ENCODE peak calls at places on chromosomes 11 and 22, in six cellular contexts. U is stimulated activated CD8-positive, alpha-beta memory T cell treated with anti-CD3 and anti-CD28 coated beads, Interleukin-4, amount 100 ng/mL, for 1 hour; I is cardiac fibroblast; B is activated T-cell treated with anti-CD3 and anti-CD28 coated beads for 48 hours; J is NCI-H510A; S is effector CD4-positive, alpha-beta T cell. R is an unnamed sample.

GRCh38 chr11:99015634-99016454 is 4.9 kb upstream of the CNTN5 start:
- DNase-seq in U (no peak), I (peak; percentile 70), B (no peak), J (no peak), S (no peak), R (no peak)

GRCh38 chr11:965206-965775 is 39.6 kb downstream of the AP2A2 start:
- DNase-seq in U (no peak), I (no peak), B (no peak), J (no peak), S (no peak), R (no peak)

GRCh38 chr22:17964647-17965046 is 59.7 kb downstream of the MICAL3 start:
- DNase-seq in U (no peak), I (no peak), B (no peak), J (no peak), S (no peak), R (no peak)

GRCh38 chr22:19876314-19876940 is 21.8 kb upstream of the GNB1L start:
- DNase-seq in U (no peak), I (no peak), B (no peak), J (no peak), S (no peak), R (no peak)

GRCh38 chr11:93704237-93704636 is 37.1 kb downstream of the TAF1D start:
- DNase-seq in U (no peak), I (no peak), B (no peak), J (no peak), S (no peak), R (no peak)

GRCh38 chr11:128593281-128593680 is 5.9 kb upstream of the ETS1 start:
- DNase-seq in U (no peak), I (peak; percentile 23), B (no peak), J (no peak), S (no peak), R (no peak)

GRCh38 chr11:73570415-73571114 is 27.3 kb downstream of the FAM168A start:
- DNase-seq in U (no peak), I (peak; percentile 92), B (no peak), J (peak; percentile 14), S (no peak), R (no peak)

GRCh38 chr22:30855266-30855665 is 113.3 kb downstream of the MORC2 start:
- DNase-seq in U (no peak), I (no peak), B (no peak), J (no peak), S (no peak), R (no peak)

GRCh38 chr11:46149826-46150225 is 28.6 kb upstream of the PHF21A start:
- DNase-seq in U (no peak), I (no peak), B (no peak), J (no peak), S (no peak), R (no peak)

GRCh38 chr11:16862733-16863132 is 124.3 kb downstream of the C11orf58 start:
- DNase-seq in U (no peak), I (no peak), B (no peak), J (no peak), S (no peak), R (no peak)

GRCh38 chr11:64859542-64860414 is 15.3 kb upstream of the CDC42BPG start:
- DNase-seq in U (no peak), I (no peak), B (no peak), J (no peak), S (peak; percentile 39), R (peak; percentile 56)

GRCh38 chr11:93530468-93530826 is 12.7 kb downstream of the SMCO4 start:
- DNase-seq in U (no peak), I (no peak), B (no peak), J (no peak), S (no peak), R (no peak)

GRCh38 chr11:63896071-63896470 is 20.9 kb downstream of the RCOR2 start:
- DNase-seq in U (no peak), I (no peak), B (no peak), J (no peak), S (no peak), R (no peak)

GRCh38 chr11:20156280-20156875 is 3.9 kb downstream of the DBX1 start:
- DNase-seq in U (no peak), I (no peak), B (no peak), J (peak; percentile 80), S (peak; percentile 23), R (peak; percentile 29)

GRCh38 chr11:937853-938261 is 12.2 kb downstream of the AP2A2 start:
- DNase-seq in U (no peak), I (no peak), B (no peak), J (no peak), S (no peak), R (no peak)

GRCh38 chr22:43901976-43902643 is 10.3 kb upstream of the PNPLA5 start:
- DNase-seq in U (no peak), I (peak; percentile 85), B (no peak), J (no peak), S (no peak), R (no peak)

GRCh38 chr11:126152586-126152985 is 58.9 kb downstream of the RPUSD4 start:
- DNase-seq in U (no peak), I (no peak), B (no peak), J (no peak), S (no peak), R (no peak)

GRCh38 chr11:44865866-44866272 is 84.8 kb downstream of the TP53I11 start:
- DNase-seq in U (no peak), I (no peak), B (no peak), J (no peak), S (no peak), R (no peak)

GRCh38 chr22:41043727-41044126 is 48.7 kb upstream of the EP300 start:
- DNase-seq in U (no peak), I (no peak), B (no peak), J (no peak), S (no peak), R (no peak)

GRCh38 chr11:84173078-84173477 is 886.9 kb upstream of the CCDC90B start:
- DNase-seq in U (no peak), I (no peak), B (no peak), J (no peak), S (no peak), R (no peak)

GRCh38 chr11:10503217-10503616 is 37.8 kb downstream of the RNF141 start:
- DNase-seq in U (no peak), I (no peak), B (no peak), J (no peak), S (no peak), R (no peak)

GRCh38 chr11:78798567-78799170 is 224.0 kb upstream of the NARS2 start:
- DNase-seq in U (no peak), I (peak; percentile 79), B (peak; percentile 32), J (peak; percentile 32), S (no peak), R (no peak)

GRCh38 chr11:73818838-73819237 is 31.2 kb downstream of the MRPL48 start:
- DNase-seq in U (no peak), I (peak; percentile 15), B (no peak), J (no peak), S (no peak), R (no peak)

GRCh38 chr11:92632510-92632909 is 336.9 kb upstream of the MTNR1B start:
- DNase-seq in U (no peak), I (no peak), B (no peak), J (no peak), S (no peak), R (no peak)